ENCODE peak calls at places on chromosomes 3 and 15, in eight cellular contexts. X is occipital lobe, C is activated T-cell treated with anti-CD3 and anti-CD28 coated beads for 1 hour, D is thoracic aorta, N is GOT3, H is germinal center, Q is stomach, O is HuH-7. K is an unnamed sample.

GRCh38 chr3:51145811-51146585 is 239.1 kb upstream of the MANF start:
- DNase-seq in H (no peak), X (no peak), N (no peak), D (no peak), O (no peak), Q (no peak), C (no peak), K (no peak)

GRCh38 chr3:174821477-174821876 is 37.7 kb upstream of the NAALADL2 start:
- DNase-seq in O (no peak), D (no peak), H (no peak), Q (no peak), N (no peak), C (no peak), X (no peak), K (no peak)

GRCh38 chr3:126121074-126121473 is 37.1 kb upstream of the SLC41A3 start:
- DNase-seq in Q (no peak), N (no peak), X (no peak), D (no peak), O (no peak), C (no peak), H (no peak), K (peak; percentile 73)

GRCh38 chr3:66010348-66011097 is 28.2 kb downstream of the MAGI1 start:
- DNase-seq in H (no peak), X (no peak), D (no peak), O (no peak), N (no peak), Q (no peak), C (no peak), K (no peak)

GRCh38 chr3:188581791-188582190 is 427.8 kb downstream of the LPP start:
- DNase-seq in N (no peak), H (peak; percentile 33), Q (no peak), O (no peak), C (no peak), D (no peak), X (no peak), K (no peak)

GRCh38 chr15:96361309-96362000 is 31.0 kb downstream of the NR2F2 start:
- DNase-seq in Q (no peak), N (no peak), D (no peak), C (no peak), H (no peak), X (no peak), O (no peak), K (no peak)

GRCh38 chr3:102605146-102605545 is 170.3 kb downstream of the ZPLD1 start:
- DNase-seq in N (no peak), X (no peak), Q (no peak), D (no peak), O (no peak), C (no peak), H (no peak), K (no peak)

GRCh38 chr15:73899197-73900128 is 26.1 kb downstream of the TBC1D21 start:
- DNase-seq in X (no peak), N (no peak), O (no peak), C (no peak), D (no peak), Q (no peak), H (no peak), K (no peak)

GRCh38 chr3:31096661-31097060 is 202.2 kb upstream of the GADL1 start:
- DNase-seq in O (no peak), N (no peak), D (no peak), C (no peak), Q (no peak), X (no peak), H (no peak), K (no peak)

GRCh38 chr3:99248130-99248529 is 346.6 kb upstream of the DCBLD2 start:
- DNase-seq in C (no peak), O (no peak), N (no peak), D (no peak), X (no peak), H (no peak), Q (no peak), K (no peak)

GRCh38 chr3:40196966-40197365 is 112.5 kb upstream of the EIF1B start:
- DNase-seq in O (no peak), D (no peak), H (no peak), Q (no peak), N (no peak), X (no peak), C (no peak), K (no peak)

GRCh38 chr3:165895919-165896318 is 58.7 kb upstream of the BCHE start:
- DNase-seq in Q (no peak), C (no peak), X (no peak), O (no peak), D (no peak), H (no peak), N (no peak), K (no peak)

GRCh38 chr3:146026547-146026946 is 134.4 kb downstream of the PLOD2 start:
- DNase-seq in Q (no peak), D (no peak), O (no peak), H (no peak), N (no peak), C (no peak), X (no peak), K (no peak)

GRCh38 chr3:114408763-114409162 is 114.9 kb downstream of the TIGIT start:
- DNase-seq in H (no peak), N (no peak), O (no peak), D (no peak), C (no peak), X (no peak), Q (no peak), K (no peak)

GRCh38 chr3:72829701-72830100 is 18.5 kb downstream of the SHQ1 start:
- DNase-seq in D (no peak), Q (no peak), O (no peak), H (no peak), N (no peak), X (no peak), C (no peak), K (no peak)

K was measured in osteocyte.